ENCODE peak calls at places on chromosome 3, in six cellular contexts. A is CD8-positive, alpha-beta T cell; K is body of pancreas; T is HCT116; V is psoas muscle; H is neuronal stem cell. M is an unnamed sample. For H3K4me1 and H3K36me3, the result is how much of the 10 kb centered on the place peaks cover.

GRCh38 chr3:111882799-111883198 is 23.7 kb downstream of the PHLDB2 start:
- DNase-seq in T (no peak), V (no peak), K (no peak), A (no peak), H (no peak), M (no peak)

GRCh38 chr3:71930056-71930991 is 145.4 kb upstream of the PROK2 start:
- DNase-seq in K (no peak), T (peak), V (no peak), H (peak), A (no peak), M (peak)

GRCh38 chr3:131421301-131421700 is 39.7 kb downstream of the NUDT16 start:
- DNase-seq in T (no peak), V (no peak), K (no peak), H (no peak), A (no peak), M (no peak)

GRCh38 chr3:31968927-31969418 is 12.1 kb downstream of the OSBPL10 start:
- DNase-seq in K (no peak), T (peak), V (no peak), H (peak), A (no peak), M (no peak)

GRCh38 chr3:157174265-157174615 is 14.3 kb upstream of the CCNL1 start:
- DNase-seq in K (peak), V (peak), A (peak), T (no peak), H (no peak), M (no peak)

GRCh38 chr3:69767571-69767970 is 28.3 kb downstream of the MITF start:
- DNase-seq in K (no peak), A (no peak), H (no peak), T (no peak), V (peak), M (no peak)

GRCh38 chr3:157033001-157033400 is 126.9 kb downstream of the CCNL1 start:
- DNase-seq in H (no peak), T (no peak), A (no peak), V (no peak), K (no peak), M (no peak)

GRCh38 chr3:66021731-66022131 is 17.0 kb downstream of the MAGI1 start:
- DNase-seq in A (no peak), T (peak), H (no peak), V (no peak), K (peak), M (no peak)

GRCh38 chr3:126432901-126433480 is 38.3 kb downstream of the CFAP100 start:
- DNase-seq in T (no peak), A (no peak), V (no peak), K (no peak), H (no peak), M (no peak)

GRCh38 chr3:117135207-117135606 is 425.6 kb downstream of the TUSC7 start:
- DNase-seq in T (no peak), V (no peak), K (no peak), A (no peak), H (no peak), M (no peak)

GRCh38 chr3:40079203-40079844 is 230.2 kb upstream of the EIF1B start:
- DNase-seq in T (no peak), K (no peak), H (no peak), V (no peak), A (no peak), M (no peak)

GRCh38 chr3:59133350-59133749 is 83.5 kb upstream of the CFAP20DC start:
- DNase-seq in A (no peak), T (no peak), V (no peak), H (no peak), K (no peak), M (no peak)

GRCh38 chr3:28590851-28591250 is 242.2 kb upstream of the AZI2 start:
- DNase-seq in K (no peak), H (no peak), A (no peak), T (no peak), V (no peak), M (no peak)

GRCh38 chr3:80087769-80088168 is 320.0 kb upstream of the ROBO1 start:
- DNase-seq in A (no peak), T (no peak), V (no peak), K (no peak), H (no peak), M (no peak)

GRCh38 chr3:62374375-62374876 is 1.1 kb upstream of the FEZF2 start:
- DNase-seq in V (no peak), A (no peak), T (no peak), K (no peak), H (peak), M (no peak)

GRCh38 chr3:134351421-134351820 is 22.8 kb downstream of the AMOTL2 start:
- DNase-seq in T (no peak), H (no peak), A (no peak), K (no peak), V (peak), M (no peak)
- H3K4me1 ChIP-seq in T (half or more), H (under half), A (under half), K (half or more), V (half or more), M (under half)

GRCh38 chr3:16318216-16318615 is 53.2 kb downstream of the OXNAD1 start:
- DNase-seq in T (no peak), A (no peak), H (no peak), V (no peak), K (no peak), M (no peak)
- H3K36me3 ChIP-seq in T (under half), A (half or more), H (under half), V (under half), K (under half), M (under half)

DNA sequence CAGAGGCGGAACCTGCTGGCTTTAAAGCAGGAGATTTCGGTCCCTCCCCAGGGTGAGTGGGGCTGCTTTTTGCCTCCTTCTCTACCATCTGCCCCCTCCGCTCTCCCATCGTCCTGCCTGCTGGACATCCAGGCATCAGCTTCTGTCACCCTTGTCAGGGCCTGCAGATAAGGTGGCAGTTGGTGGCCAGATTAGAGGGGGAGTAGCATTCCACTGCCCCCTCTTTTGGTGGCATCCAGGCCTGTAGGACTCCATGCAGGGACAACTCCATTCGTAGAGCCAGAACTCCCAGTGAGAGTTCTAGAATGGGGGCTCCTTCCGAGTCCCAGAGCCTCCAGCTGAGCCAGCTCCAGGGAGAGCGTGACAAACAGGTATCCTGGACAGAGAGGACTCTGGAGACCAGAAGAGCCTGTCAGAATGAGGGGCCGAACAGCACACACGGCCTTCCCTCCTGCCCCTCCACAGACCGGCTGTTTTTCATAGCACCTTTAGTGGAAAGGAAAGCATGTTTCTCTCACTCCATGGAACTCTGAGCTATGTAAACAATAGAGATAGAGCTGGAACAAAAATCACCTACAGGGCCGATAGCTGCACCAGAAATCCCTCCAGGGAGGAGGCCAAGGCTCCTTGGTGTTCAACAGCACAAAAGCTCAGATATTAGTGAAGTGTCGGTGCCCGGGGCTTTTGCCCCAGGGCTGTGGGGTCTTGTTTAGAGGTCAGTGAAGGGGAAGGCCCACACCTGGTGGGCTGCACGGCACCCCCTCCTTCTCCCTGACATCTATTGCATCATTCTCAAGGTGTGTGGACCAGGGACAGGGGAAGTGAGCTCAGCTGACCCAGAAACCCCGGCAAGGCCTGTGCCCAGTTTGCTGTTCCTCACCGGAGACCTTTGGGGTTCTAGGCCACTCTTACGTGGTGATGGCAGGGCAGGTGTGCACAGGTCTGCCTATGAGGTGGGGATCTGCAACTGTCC is 34.2 kb downstream of the MAGEF1 start:
- DNase-seq in A (no peak), V (peak), K (no peak), T (no peak), H (no peak), M (no peak)
- H3K4me3 ChIP-seq in A (no peak), V (no peak), K (no peak), T (no peak), H (no peak), M (no peak)

DNA sequence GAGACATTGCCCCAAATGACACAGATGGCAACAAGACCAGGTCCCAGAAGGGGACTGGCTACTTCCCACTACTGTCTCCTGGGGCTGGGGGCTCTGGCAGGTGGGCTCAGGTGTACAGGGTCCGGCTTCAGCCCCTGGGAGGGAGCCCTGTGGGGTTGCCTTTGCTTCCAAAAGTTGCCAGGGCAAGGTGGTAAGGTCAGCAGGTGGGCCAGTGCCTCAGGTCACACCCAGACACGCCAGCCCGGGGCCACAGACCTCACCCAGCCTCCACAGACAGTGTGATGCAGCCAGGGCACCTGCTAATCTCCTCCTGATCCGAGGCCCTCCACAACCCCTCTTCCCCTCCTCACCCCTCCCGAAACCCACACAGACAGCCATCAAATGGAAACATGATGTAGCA is 7.5 kb downstream of the OXTR start:
- DNase-seq in V (no peak), H (no peak), K (no peak), T (no peak), A (no peak), M (no peak)
- H3K4me1 ChIP-seq in V (under half), H (under half), K (under half), T (under half), A (under half), M (under half)

DNA sequence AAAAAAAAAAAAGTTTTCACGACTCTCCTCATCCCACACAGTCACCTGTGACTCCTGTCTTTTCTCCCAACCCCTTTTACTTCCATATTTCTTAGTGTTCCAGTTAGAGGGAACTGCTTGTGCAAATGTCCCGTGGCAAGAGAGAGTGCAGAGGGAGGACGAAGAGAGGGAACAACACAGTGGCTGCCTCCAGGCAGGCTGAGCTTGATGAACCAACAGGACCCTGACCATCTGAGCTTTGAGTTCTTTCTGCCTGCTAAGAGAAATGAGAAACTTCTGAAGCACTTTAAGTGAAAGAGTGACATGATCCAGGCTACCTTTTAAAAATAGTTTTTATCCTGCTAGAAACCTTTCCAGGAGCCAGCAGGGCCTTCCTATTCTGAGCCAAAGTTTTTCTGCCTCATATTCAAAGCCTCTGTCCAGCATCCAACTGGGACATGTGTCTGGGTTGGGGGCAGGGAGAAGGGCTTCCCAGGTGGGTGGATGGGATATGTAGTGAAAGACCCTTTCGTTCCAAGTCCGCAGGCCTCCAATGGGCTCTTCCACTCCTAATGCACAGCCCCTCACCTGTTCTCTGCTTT is 239.9 kb downstream of the OPA1 start:
- DNase-seq in V (no peak), A (no peak), T (no peak), H (no peak), K (no peak), M (no peak)
- H3K36me3 ChIP-seq in V (under half), A (under half), T (under half), H (under half), K (under half), M (under half)

DNA sequence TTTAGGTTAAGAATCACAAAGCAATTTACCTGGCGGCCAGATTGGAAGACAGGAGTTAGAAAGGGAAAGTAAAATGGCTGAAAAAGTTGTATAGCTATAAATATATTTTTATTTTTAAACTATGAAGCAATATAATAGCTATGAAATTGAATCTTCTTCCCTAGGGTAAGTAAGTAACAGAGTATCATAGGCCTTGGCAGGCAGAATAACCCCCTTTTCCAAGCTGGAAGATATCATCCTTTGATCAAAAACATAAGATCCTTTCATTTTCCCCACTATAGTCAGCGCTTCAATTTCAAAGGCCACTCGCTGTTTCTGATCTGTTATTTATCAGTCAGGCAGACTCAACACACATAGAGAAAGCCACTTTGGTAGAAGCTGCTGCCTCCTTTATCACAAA is 74.1 kb upstream of the UBE2E2 start:
- DNase-seq in T (no peak), H (no peak), A (no peak), K (no peak), V (no peak), M (no peak)
- H3K4me3 ChIP-seq in T (no peak), H (no peak), A (no peak), K (no peak), V (peak), M (no peak)